ENCODE peak calls at places on chromosomes 12 and 14, in five cellular contexts. Y is A549, L is thyroid gland, E is transverse colon, C is breast epithelium. A is an unnamed sample.

GRCh38 chr12:6724409-6724797 is 557 bp downstream of the COPS7A start:
- DNase-seq in Y (peak; percentile 42), L (peak; percentile 19), E (peak; percentile 33), C (no peak), A (no peak)

GRCh38 chr14:104588066-104588857 is 8.7 kb downstream of the C14orf180 start:
- DNase-seq in Y (no peak), L (no peak), E (no peak), C (no peak), A (no peak)

GRCh38 chr12:88310069-88310468 is 168.0 kb downstream of the TMTC3 start:
- DNase-seq in Y (peak; percentile 42), L (no peak), E (no peak), C (no peak), A (no peak)

GRCh38 chr12:22409071-22409951 is 74.8 kb upstream of the ST8SIA1 start:
- DNase-seq in Y (no peak), L (peak; percentile 32), E (no peak), C (no peak), A (no peak)

GRCh38 chr12:53122961-53123468 is 19.7 kb downstream of the SOAT2 start:
- DNase-seq in Y (peak; percentile 33), L (no peak), E (no peak), C (no peak), A (no peak)

GRCh38 chr14:76574416-76574815 is 186.9 kb upstream of the VASH1 start:
- DNase-seq in Y (no peak), L (peak; percentile 32), E (no peak), C (no peak), A (no peak)

GRCh38 chr12:87150969-87151662 is 878.1 kb downstream of the C12orf50 start:
- DNase-seq in Y (peak; percentile 32), L (no peak), E (no peak), C (no peak), A (no peak)

GRCh38 chr12:101981868-101982267 is 79.9 kb downstream of the WASHC3 start:
- DNase-seq in Y (no peak), L (no peak), E (no peak), C (no peak), A (no peak)

GRCh38 chr14:83006071-83006670 is 1472.5 kb upstream of the SEL1L start:
- DNase-seq in Y (no peak), L (no peak), E (no peak), C (no peak), A (peak; percentile 71)

GRCh38 chr12:110109037-110109836 is 14.9 kb upstream of the IFT81 start:
- DNase-seq in Y (peak; percentile 100), L (peak; percentile 60), E (peak; percentile 61), C (peak; percentile 66), A (peak; percentile 57)
- TF ChIP-seq POLR2A in Y (no peak), L (no peak), E (peak; percentile 21), C (peak; percentile 67), A (no peak)

GRCh38 chr12:8906781-8907180 is 7.5 kb upstream of the PHC1 start:
- DNase-seq in Y (no peak), L (no peak), E (no peak), C (no peak), A (no peak)
- H3K27ac ChIP-seq in Y (no peak overlapping the region), L (no peak overlapping the region), E (no peak overlapping the region), C (no peak overlapping the region), A (no peak overlapping the region)

GRCh38 chr14:39181026-39181692 is 6.1 kb downstream of the PNN start:
- DNase-seq in Y (no peak), L (no peak), E (no peak), C (no peak), A (no peak)

GRCh38 chr14:39179042-39179441 is 4.0 kb downstream of the PNN start:
- DNase-seq in Y (no peak), L (no peak), E (no peak), C (no peak), A (no peak)

GRCh38 chr14:39180553-39180952 is 5.5 kb downstream of the PNN start:
- DNase-seq in Y (no peak), L (no peak), E (no peak), C (no peak), A (no peak)

GRCh38 chr14:39182770-39183684 is 8.0 kb downstream of the PNN start:
- DNase-seq in Y (no peak), L (no peak), E (no peak), C (no peak), A (no peak)

DNA sequence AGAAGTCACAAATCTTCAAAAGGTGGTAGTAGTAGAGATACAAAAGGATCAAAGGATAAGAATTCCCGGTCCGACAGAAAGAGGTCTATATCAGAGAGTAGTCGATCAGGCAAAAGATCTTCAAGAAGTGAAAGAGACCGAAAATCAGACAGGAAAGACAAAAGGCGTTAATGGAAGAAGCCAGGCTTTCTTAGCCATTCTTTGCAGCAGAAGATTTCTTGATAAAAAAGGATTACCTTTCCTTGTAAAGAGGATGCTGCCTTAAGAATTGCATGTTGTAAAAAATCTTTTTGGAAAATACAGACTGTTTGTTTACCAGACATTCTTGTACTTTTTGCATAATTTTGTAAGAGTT is 6.6 kb downstream of the PNN start:
- DNase-seq in Y (no peak), L (no peak), E (no peak), C (no peak), A (no peak)
- TF ChIP-seq POLR2A in Y (no peak), L (no peak), E (no peak), C (no peak), A (no peak)

GRCh38 chr14:52015411-52016030 is 26.2 kb downstream of the RTRAF start:
- DNase-seq in Y (peak; percentile 39), L (no peak), E (no peak), C (no peak), A (peak; percentile 49)
- H3K27ac ChIP-seq in Y (no peak overlapping the region), L (no peak overlapping the region), E (no peak overlapping the region), C (no peak overlapping the region), A (no peak overlapping the region)

GRCh38 chr12:4653257-4653656 is 4.3 kb downstream of the NDUFA9 start:
- DNase-seq in Y (no peak), L (no peak), E (no peak), C (no peak), A (no peak)

GRCh38 chr12:4648099-4648498 is 752 bp downstream of the AKAP3 start:
- DNase-seq in Y (no peak), L (no peak), E (no peak), C (no peak), A (no peak)

GRCh38 chr12:4649358-4649661 is 396 bp downstream of the NDUFA9 start:
- DNase-seq in Y (no peak), L (no peak), E (no peak), C (no peak), A (no peak)

GRCh38 chr12:4645023-4645422 is 3.8 kb downstream of the AKAP3 start:
- DNase-seq in Y (no peak), L (no peak), E (no peak), C (no peak), A (no peak)

DNA sequence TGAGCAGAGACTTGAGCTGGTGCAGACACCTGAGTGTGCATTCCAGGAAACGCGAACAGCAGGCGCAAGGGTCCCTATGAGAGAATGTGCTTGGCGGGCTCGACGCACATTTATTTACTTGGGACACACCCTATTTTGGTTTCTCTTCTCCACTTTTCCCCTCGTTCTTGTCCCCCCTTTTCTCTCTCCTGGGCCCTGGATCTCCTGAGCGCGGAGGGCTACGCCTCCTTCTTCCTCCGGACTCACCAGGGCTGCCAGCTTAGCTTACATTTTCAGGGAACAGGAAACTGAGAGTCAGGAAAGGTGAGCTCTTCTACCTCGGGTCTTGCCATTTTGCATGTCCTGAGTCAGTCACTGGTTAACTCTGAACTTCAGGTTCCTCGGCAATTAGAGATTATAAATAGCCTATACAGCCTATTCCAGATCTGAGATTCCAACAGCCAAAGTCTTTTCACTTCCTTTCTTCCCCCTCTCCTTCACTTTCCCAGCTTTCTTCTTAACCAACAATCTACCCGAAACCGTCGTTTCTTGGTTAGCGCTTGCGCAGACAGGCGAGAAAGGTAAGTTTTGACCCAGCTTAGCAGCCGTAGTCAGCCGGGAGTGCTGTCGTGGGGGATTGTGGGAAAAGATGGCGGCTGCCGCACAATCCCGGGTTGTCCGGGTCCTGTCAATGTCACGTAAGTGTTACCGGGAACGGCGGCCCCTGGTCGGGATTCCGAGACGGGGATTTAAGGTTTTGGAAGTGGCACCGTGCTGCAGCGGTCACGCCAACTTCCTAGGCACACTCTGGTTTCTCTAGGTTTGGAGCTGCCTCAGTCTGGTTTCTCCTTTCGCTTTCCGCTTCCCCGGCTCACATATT is at the start of the genes AKAP3 and NDUFA9:
- DNase-seq in Y (peak; percentile 87), L (peak; percentile 81), E (peak; percentile 86), C (peak; percentile 75), A (peak; percentile 80)
- TF ChIP-seq POLR2A in Y (peak; percentile 88), L (peak; percentile 64), E (peak; percentile 68), C (no peak), A (peak; percentile 84)

DNA sequence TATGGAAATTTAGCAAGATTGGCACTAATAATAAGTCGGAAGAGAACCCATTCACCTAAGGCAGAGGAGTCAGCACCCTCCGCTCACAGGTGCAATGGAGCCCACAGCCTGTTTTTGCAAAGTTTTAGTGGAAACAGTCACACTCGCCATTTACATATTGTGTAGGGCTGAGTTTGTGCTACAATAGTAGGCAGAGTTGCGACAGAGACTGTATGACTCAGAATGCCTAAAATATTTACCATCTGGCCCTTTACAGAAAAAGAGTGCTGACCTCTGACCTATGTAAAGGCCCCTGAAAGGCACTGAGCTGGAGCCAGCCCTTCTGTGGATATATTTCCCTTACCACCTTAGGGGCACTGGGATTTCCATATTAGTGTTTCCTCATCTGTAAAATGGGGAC is 79.0 kb downstream of the PRIMA1 start:
- DNase-seq in Y (no peak), L (no peak), E (no peak), C (no peak), A (no peak)
- H3K27ac ChIP-seq in Y (no peak overlapping the region), L (no peak overlapping the region), E (no peak overlapping the region), C (no peak overlapping the region), A (no peak overlapping the region)

GRCh38 chr12:8018666-8019581 is 13.6 kb upstream of the FOXJ2 start:
- DNase-seq in Y (no peak), L (no peak), E (no peak), C (no peak), A (no peak)
- TF ChIP-seq POLR2A in Y (no peak), L (no peak), E (no peak), C (no peak), A (no peak)

GRCh38 chr14:61110683-61111082 is 129.6 kb downstream of the SLC38A6 start:
- DNase-seq in Y (no peak), L (no peak), E (no peak), C (no peak), A (no peak)

GRCh38 chr14:61111145-61112130 is 130.4 kb downstream of the SLC38A6 start:
- DNase-seq in Y (no peak), L (no peak), E (no peak), C (no peak), A (no peak)

GRCh38 chr14:61109288-61109687 is 128.2 kb downstream of the SLC38A6 start:
- DNase-seq in Y (no peak), L (no peak), E (no peak), C (no peak), A (no peak)

GRCh38 chr14:61113561-61113960 is 132.5 kb downstream of the SLC38A6 start:
- DNase-seq in Y (no peak), L (no peak), E (no peak), C (no peak), A (no peak)

GRCh38 chr14:61112506-61112905 is 131.5 kb downstream of the SLC38A6 start:
- DNase-seq in Y (no peak), L (no peak), E (no peak), C (no peak), A (no peak)
- H3K27ac ChIP-seq in Y (peak overlapping the region; percentile 56), L (no peak overlapping the region), E (no peak overlapping the region), C (no peak overlapping the region), A (no peak overlapping the region)